ENCODE peak calls at places on chromosomes 6 and 20, in five cellular contexts. T is RWPE1, B is mucosa of descending colon, M is astrocyte of the spinal cord, Z is cardiac fibroblast. I is an unnamed sample.

GRCh38 chr20:17621229-17621968 is 51.5 kb downstream of the DSTN start:
- DNase-seq in B (no peak), T (no peak), M (no peak), Z (no peak), I (no peak)

GRCh38 chr20:38164069-38164468 is 1.0 kb downstream of the TGM2 start:
- DNase-seq in B (no peak), Z (no peak), M (no peak), T (no peak), I (no peak)

GRCh38 chr6:42199106-42199981 is 4.6 kb upstream of the GUCA1B start:
- DNase-seq in M (peak; percentile 58), T (no peak), B (no peak), Z (peak; percentile 66), I (no peak)

GRCh38 chr20:23048283-23049200 is 930 bp downstream of the THBD start:
- DNase-seq in B (peak; percentile 77), Z (peak; percentile 47), M (no peak), T (peak; percentile 68), I (peak; percentile 75)

GRCh38 chr6:142542704-142543233 is 241.0 kb downstream of the ADGRG6 start:
- DNase-seq in B (no peak), Z (peak; percentile 93), T (peak; percentile 34), M (peak; percentile 39), I (peak; percentile 88)

GRCh38 chr20:6007529-6008103 is 46.2 kb downstream of the LRRN4 start:
- DNase-seq in B (no peak), M (no peak), T (no peak), Z (no peak), I (no peak)

GRCh38 chr6:90000864-90001731 is 106.8 kb downstream of the GJA10 start:
- DNase-seq in Z (peak; percentile 15), B (no peak), T (peak; percentile 26), M (no peak), I (peak; percentile 88)

GRCh38 chr6:46221221-46221793 is 50.5 kb upstream of the ENPP5 start:
- DNase-seq in Z (peak; percentile 60), B (no peak), M (peak; percentile 40), T (peak; percentile 36), I (peak; percentile 36)

GRCh38 chr6:47097092-47097945 is 55.2 kb upstream of the ADGRF1 start:
- DNase-seq in Z (peak; percentile 91), T (peak; percentile 77), B (no peak), M (peak; percentile 85), I (peak; percentile 84)

GRCh38 chr20:38221041-38221589 is 39.4 kb downstream of the KIAA1755 start:
- DNase-seq in T (peak; percentile 94), M (peak; percentile 57), Z (peak; percentile 68), B (peak; percentile 60), I (peak; percentile 58)

GRCh38 chr6:4573958-4574481 is 202.2 kb upstream of the CDYL start:
- DNase-seq in B (no peak), T (no peak), M (peak; percentile 65), Z (peak; percentile 67), I (no peak)

DNA sequence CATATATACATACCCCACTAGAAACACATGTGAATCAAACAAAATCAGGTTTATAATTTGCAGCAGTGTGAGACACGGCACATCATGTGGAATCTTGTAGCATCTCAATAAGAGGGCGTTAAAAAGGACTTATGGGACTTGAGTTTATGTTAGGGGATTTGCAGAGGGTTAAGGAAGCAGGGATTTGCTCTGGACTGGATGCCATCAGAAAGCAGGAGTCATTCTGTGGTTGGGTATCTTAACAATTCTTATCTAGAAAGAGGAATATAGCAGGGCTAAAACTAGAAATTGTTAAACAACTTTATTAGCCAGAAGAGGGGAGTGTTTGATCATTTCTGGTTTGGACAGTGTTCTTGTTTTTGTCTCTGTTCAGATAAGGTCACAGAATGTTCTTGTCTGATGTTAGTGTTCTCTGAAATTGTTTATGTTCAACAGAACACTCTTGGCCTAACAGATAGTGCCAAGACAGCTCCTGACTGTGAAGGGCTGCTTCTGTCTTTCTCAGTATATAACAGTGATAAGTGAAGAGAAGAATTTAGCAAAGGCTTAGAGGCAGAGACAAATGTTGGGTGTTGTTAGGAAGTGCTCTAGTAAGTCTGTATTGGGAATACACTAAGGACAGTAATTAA is 39.2 kb downstream of the LIN28B start:
- DNase-seq in B (no peak), Z (peak; percentile 73), T (peak; percentile 4), M (peak; percentile 38), I (peak; percentile 50)
- TF ChIP-seq CTCF in B (no peak), Z (no peak), T (no peak), M (no peak), I (peak; percentile 7)

GRCh38 chr20:953742-954141 is 37.6 kb upstream of the ANGPT4 start:
- DNase-seq in B (no peak), Z (peak; percentile 4), T (no peak), M (no peak), I (peak; percentile 28)
- TF ChIP-seq CTCF in B (no peak), Z (peak; percentile 13), T (peak; percentile 27), M (peak; percentile 11), I (peak; percentile 54)

DNA sequence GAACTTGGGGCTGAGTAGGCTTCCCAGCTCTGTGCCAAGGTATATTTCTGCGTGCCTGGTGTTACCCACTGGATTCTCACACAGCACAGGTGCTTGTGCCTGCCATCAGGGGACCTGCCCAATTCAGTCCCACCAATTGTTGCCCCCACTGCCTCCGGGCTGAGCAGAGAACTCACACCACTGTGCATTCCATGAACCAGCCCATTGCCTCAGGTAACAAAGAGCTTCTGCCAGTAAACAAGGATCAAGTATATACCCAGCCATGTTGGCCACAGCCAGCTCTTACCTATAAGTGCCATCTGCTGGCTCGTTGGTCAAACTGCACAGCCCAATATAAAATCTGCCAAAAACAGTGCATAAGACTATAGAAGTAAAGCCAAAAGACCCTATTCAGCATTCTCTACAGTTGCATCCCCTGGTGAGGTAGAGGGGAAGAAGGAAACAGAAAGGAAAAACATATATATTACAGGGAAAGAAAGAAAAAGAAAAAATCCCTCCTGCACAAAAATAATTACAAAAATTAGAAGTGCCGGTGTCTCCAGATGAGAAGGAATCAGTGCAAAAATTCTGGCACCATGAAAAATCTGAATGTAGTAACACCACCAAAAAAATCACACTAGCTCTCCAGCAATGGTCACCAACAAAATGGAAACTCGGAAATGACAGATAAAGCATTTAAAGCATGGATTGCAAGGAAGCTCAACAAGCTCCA is 241.4 kb downstream of the IBTK start:
- DNase-seq in M (peak; percentile 62), T (no peak), B (no peak), Z (peak; percentile 72), I (peak; percentile 64)
- TF ChIP-seq CTCF in M (peak; percentile 70), T (peak; percentile 80), B (no peak), Z (peak; percentile 72), I (peak; percentile 89)

GRCh38 chr20:25545171-25545570 is 40.2 kb downstream of the NINL start:
- DNase-seq in M (no peak), Z (no peak), B (no peak), T (no peak), I (no peak)

GRCh38 chr20:25544316-25544715 is 41.0 kb downstream of the NINL start:
- DNase-seq in T (no peak), B (no peak), M (no peak), Z (peak; percentile 23), I (no peak)

GRCh38 chr20:25541676-25542075 is 43.7 kb downstream of the NINL start:
- DNase-seq in M (peak; percentile 38), T (no peak), Z (peak; percentile 72), B (no peak), I (no peak)

GRCh38 chr20:25544760-25545159 is 40.6 kb downstream of the NINL start:
- DNase-seq in M (no peak), B (no peak), Z (no peak), T (no peak), I (no peak)

GRCh38 chr20:25543068-25543467 is 42.3 kb downstream of the NINL start:
- DNase-seq in B (no peak), T (no peak), M (peak; percentile 64), Z (peak; percentile 66), I (peak; percentile 36)
- TF ChIP-seq CTCF in B (no peak), T (no peak), M (no peak), Z (no peak), I (no peak)

I was measured in epithelial cell of esophagus.